ENCODE peak calls at places on chromosomes 4 and X, in six cellular contexts. One of them, this sample, is unnamed.

GRCh38 chr4:24995346-24995745 is 35.4 kb downstream of the LGI2 start:
- DNase-seq in sigmoid colon: no peak
- DNase-seq in fibroblast of lung: peak; percentile 9
- DNase-seq in stomach: no peak
- DNase-seq in IMR-90: no peak
- DNase-seq in effector memory CD4-positive, alpha-beta T cell: no peak
- DNase-seq in this sample: no peak

GRCh38 chrX:135396109-135396508 is 25.6 kb upstream of the SMIM10L2A start:
- DNase-seq in sigmoid colon: no peak
- DNase-seq in fibroblast of lung: no peak
- DNase-seq in stomach: no peak
- DNase-seq in IMR-90: peak; percentile 3
- DNase-seq in effector memory CD4-positive, alpha-beta T cell: no peak
- DNase-seq in this sample: no peak

GRCh38 chr4:70670332-70671014 is 4.2 kb upstream of the JCHAIN start:
- DNase-seq in sigmoid colon: no peak
- DNase-seq in fibroblast of lung: peak; percentile 16
- DNase-seq in stomach: no peak
- DNase-seq in IMR-90: peak; percentile 75
- DNase-seq in effector memory CD4-positive, alpha-beta T cell: no peak
- DNase-seq in this sample: no peak

GRCh38 chr4:142944565-142944964 is 98.5 kb upstream of the INPP4B start:
- DNase-seq in sigmoid colon: no peak
- DNase-seq in fibroblast of lung: peak; percentile 37
- DNase-seq in stomach: no peak
- DNase-seq in IMR-90: no peak
- DNase-seq in effector memory CD4-positive, alpha-beta T cell: no peak
- DNase-seq in this sample: no peak

GRCh38 chrX:7074135-7074907 is 73.2 kb upstream of the STS start:
- DNase-seq in sigmoid colon: no peak
- DNase-seq in fibroblast of lung: peak; percentile 12
- DNase-seq in stomach: peak; percentile 63
- DNase-seq in IMR-90: no peak
- DNase-seq in effector memory CD4-positive, alpha-beta T cell: no peak
- DNase-seq in this sample: no peak

GRCh38 chr4:37542749-37543148 is 143.4 kb downstream of the RELL1 start:
- DNase-seq in sigmoid colon: no peak
- DNase-seq in fibroblast of lung: no peak
- DNase-seq in stomach: no peak
- DNase-seq in IMR-90: no peak
- DNase-seq in effector memory CD4-positive, alpha-beta T cell: no peak
- DNase-seq in this sample: no peak

GRCh38 chrX:45771560-45772340 is 571.1 kb upstream of the DIPK2B start:
- DNase-seq in sigmoid colon: no peak
- DNase-seq in fibroblast of lung: peak; percentile 81
- DNase-seq in stomach: peak; percentile 47
- DNase-seq in IMR-90: peak; percentile 80
- DNase-seq in effector memory CD4-positive, alpha-beta T cell: peak; percentile 34
- DNase-seq in this sample: no peak

GRCh38 chr4:155761047-155761446 is 2.2 kb downstream of the GUCY1B1 start:
- DNase-seq in sigmoid colon: no peak
- DNase-seq in fibroblast of lung: no peak
- DNase-seq in stomach: no peak
- DNase-seq in IMR-90: no peak
- DNase-seq in effector memory CD4-positive, alpha-beta T cell: no peak
- DNase-seq in this sample: no peak

GRCh38 chr4:8046925-8047541 is 107.4 kb upstream of the AFAP1 start:
- DNase-seq in sigmoid colon: no peak
- DNase-seq in fibroblast of lung: no peak
- DNase-seq in stomach: no peak
- DNase-seq in IMR-90: no peak
- DNase-seq in effector memory CD4-positive, alpha-beta T cell: no peak
- DNase-seq in this sample: no peak

GRCh38 chr4:98688416-98689290 is 30.2 kb upstream of the TSPAN5 start:
- DNase-seq in sigmoid colon: no peak
- DNase-seq in fibroblast of lung: peak; percentile 61
- DNase-seq in stomach: no peak
- DNase-seq in IMR-90: peak; percentile 70
- DNase-seq in effector memory CD4-positive, alpha-beta T cell: no peak
- DNase-seq in this sample: no peak

GRCh38 chrX:43718546-43718945 is 62.4 kb downstream of the MAOA start:
- DNase-seq in sigmoid colon: no peak
- DNase-seq in fibroblast of lung: no peak
- DNase-seq in stomach: no peak
- DNase-seq in IMR-90: no peak
- DNase-seq in effector memory CD4-positive, alpha-beta T cell: no peak
- DNase-seq in this sample: no peak

GRCh38 chr4:156829194-156829593 is 142.4 kb downstream of the PDGFC start:
- DNase-seq in sigmoid colon: no peak
- DNase-seq in fibroblast of lung: peak; percentile 86
- DNase-seq in stomach: no peak
- DNase-seq in IMR-90: peak; percentile 29
- DNase-seq in effector memory CD4-positive, alpha-beta T cell: no peak
- DNase-seq in this sample: no peak

GRCh38 chrX:110257889-110258288 is 60.0 kb downstream of the AMMECR1 start:
- DNase-seq in sigmoid colon: no peak
- DNase-seq in fibroblast of lung: no peak
- DNase-seq in stomach: no peak
- DNase-seq in IMR-90: no peak
- DNase-seq in effector memory CD4-positive, alpha-beta T cell: no peak
- DNase-seq in this sample: no peak

GRCh38 chrX:66889418-66889817 is 250.5 kb upstream of the EDA2R start:
- DNase-seq in sigmoid colon: no peak
- DNase-seq in fibroblast of lung: no peak
- DNase-seq in stomach: no peak
- DNase-seq in IMR-90: no peak
- DNase-seq in effector memory CD4-positive, alpha-beta T cell: no peak
- DNase-seq in this sample: no peak

GRCh38 chr4:94256833-94257232 is 49.2 kb downstream of the SMARCAD1 start:
- DNase-seq in sigmoid colon: no peak
- DNase-seq in fibroblast of lung: peak; percentile 19
- DNase-seq in stomach: no peak
- DNase-seq in IMR-90: peak; percentile 7
- DNase-seq in effector memory CD4-positive, alpha-beta T cell: no peak
- DNase-seq in this sample: no peak

GRCh38 chr4:152166567-152166966 is 369.3 kb downstream of the FBXW7 start:
- DNase-seq in sigmoid colon: no peak
- DNase-seq in fibroblast of lung: peak; percentile 9
- DNase-seq in stomach: no peak
- DNase-seq in IMR-90: no peak
- DNase-seq in effector memory CD4-positive, alpha-beta T cell: no peak
- DNase-seq in this sample: peak; percentile 48

GRCh38 chr4:168879178-168879577 is 130.9 kb downstream of the CBR4 start:
- DNase-seq in sigmoid colon: no peak
- DNase-seq in fibroblast of lung: no peak
- DNase-seq in stomach: no peak
- DNase-seq in IMR-90: no peak
- DNase-seq in effector memory CD4-positive, alpha-beta T cell: no peak
- DNase-seq in this sample: no peak

GRCh38 chr4:5708171-5708828 is at the start of gene EVC2:
- DNase-seq in sigmoid colon: peak; percentile 91
- DNase-seq in fibroblast of lung: peak; percentile 60
- DNase-seq in stomach: peak; percentile 60
- DNase-seq in IMR-90: peak; percentile 46
- DNase-seq in effector memory CD4-positive, alpha-beta T cell: no peak
- DNase-seq in this sample: peak; percentile 89

GRCh38 chrX:108159028-108159670 is 67.6 kb downstream of the ATG4A start:
- DNase-seq in sigmoid colon: no peak
- DNase-seq in fibroblast of lung: no peak
- DNase-seq in stomach: no peak
- DNase-seq in IMR-90: no peak
- DNase-seq in effector memory CD4-positive, alpha-beta T cell: no peak
- DNase-seq in this sample: no peak

GRCh38 chrX:13808865-13809264 is 8.0 kb downstream of the GPM6B start:
- DNase-seq in sigmoid colon: no peak
- DNase-seq in fibroblast of lung: no peak
- DNase-seq in stomach: no peak
- DNase-seq in IMR-90: no peak
- DNase-seq in effector memory CD4-positive, alpha-beta T cell: no peak
- DNase-seq in this sample: no peak

GRCh38 chrX:49039598-49040375 is 3.4 kb downstream of the TFE3 start:
- DNase-seq in sigmoid colon: peak; percentile 93
- DNase-seq in fibroblast of lung: peak; percentile 95
- DNase-seq in stomach: peak; percentile 53
- DNase-seq in IMR-90: peak; percentile 94
- DNase-seq in effector memory CD4-positive, alpha-beta T cell: peak; percentile 36
- DNase-seq in this sample: peak; percentile 94

DNA sequence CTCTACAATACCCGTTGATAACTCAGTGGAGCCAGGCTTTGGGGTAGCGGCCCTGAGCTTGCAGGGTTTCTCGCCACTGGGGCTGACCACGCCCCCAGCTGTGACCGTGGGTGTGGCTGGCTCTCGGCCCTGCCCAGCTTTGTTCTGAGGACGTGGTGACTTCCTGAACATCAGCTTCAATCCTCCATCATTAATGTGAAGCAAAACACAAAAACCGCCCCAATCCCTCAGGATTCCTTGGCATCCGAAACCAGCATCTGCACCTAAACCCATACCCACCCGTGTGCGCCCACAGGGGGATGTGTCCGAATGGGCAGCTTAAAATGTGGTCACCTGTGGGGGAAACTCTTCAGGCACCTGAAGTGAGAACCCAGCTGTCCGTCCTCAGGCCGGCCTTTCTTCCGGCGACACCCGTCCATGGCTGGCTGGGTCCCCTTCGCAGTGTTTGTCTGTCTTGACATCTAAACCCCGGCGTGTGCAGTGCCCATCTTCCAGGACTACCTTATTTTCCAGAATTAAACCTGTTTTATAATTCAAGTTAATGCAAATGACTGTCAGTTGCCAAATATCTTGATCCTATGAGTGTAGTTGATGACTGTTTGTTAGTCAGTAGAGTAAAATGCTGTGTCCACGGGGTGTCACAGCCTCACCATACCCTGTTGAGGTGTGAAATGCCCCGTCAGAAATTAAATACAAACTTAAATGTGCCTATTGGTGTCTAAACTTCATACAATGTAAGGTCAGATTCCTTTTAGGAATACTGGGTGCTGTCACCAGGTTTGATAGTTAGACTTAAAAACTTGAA is 27.3 kb downstream of the NELFA start:
- DNase-seq in sigmoid colon: no peak
- DNase-seq in fibroblast of lung: peak; percentile 19
- DNase-seq in stomach: peak; percentile 69
- DNase-seq in IMR-90: peak; percentile 11
- DNase-seq in effector memory CD4-positive, alpha-beta T cell: no peak
- DNase-seq in this sample: peak; percentile 89
- H3K36me3 ChIP-seq in sigmoid colon: peaks cover 58% of the 10 kb centered on the region
- H3K36me3 ChIP-seq in fibroblast of lung: peaks cover 50% of the 10 kb centered on the region
- H3K36me3 ChIP-seq in stomach: peaks cover 100% of the 10 kb centered on the region
- H3K36me3 ChIP-seq in IMR-90: peaks cover 78% of the 10 kb centered on the region
- H3K36me3 ChIP-seq in effector memory CD4-positive, alpha-beta T cell: peaks cover 80% of the 10 kb centered on the region
- H3K36me3 ChIP-seq in this sample: peaks cover 12% of the 10 kb centered on the region

DNA sequence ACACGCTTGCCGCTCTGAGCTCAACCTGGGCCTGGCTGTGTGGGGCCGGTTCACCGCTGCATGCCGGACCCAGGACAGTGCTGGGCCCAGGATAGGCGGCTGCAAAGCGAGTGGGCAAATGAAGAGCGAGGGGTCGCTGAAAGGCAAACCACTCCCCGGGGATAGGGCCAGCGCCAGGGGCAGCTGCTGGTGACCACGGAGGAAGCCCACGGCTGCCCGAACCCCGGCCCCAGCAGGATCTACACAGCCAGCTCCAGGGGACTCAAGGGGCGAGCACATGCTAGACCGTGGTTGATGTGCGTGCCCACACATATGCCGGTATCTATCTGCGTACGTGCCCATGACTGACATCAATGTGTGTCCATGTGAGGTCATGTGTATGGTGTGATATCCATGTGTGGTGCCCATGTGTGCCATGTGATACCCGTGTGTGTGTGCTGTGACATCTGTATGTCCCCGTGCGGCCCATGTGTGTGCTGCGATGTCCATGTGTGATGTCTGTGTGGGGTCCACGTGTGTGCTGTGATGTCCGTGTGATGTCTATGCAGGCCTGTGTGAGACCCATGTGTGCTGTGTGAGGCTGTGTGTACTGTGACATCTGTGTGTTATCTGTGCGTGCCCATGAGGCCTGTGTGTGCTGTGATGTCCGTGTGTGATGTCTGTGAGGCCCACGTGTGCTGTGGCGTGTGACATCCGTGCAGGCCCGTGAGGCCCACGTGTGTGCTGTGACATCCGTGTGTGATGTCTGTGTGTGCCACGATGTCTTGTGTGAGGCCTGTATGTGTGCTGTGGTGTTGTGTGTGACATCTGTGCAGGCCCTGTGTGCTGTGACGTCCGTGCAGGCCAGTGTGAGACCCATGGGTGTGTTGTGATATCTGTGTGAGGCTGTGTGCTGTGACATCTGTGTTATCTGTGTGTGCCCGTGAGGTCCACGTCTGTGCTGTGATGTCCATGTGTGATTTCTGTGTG is 24.8 kb downstream of the CTBP1 start:
- DNase-seq in sigmoid colon: no peak
- DNase-seq in fibroblast of lung: no peak
- DNase-seq in stomach: no peak
- DNase-seq in IMR-90: no peak
- DNase-seq in effector memory CD4-positive, alpha-beta T cell: no peak
- DNase-seq in this sample: peak; percentile 58
- H3K36me3 ChIP-seq in sigmoid colon: peaks cover 73% of the 10 kb centered on the region
- H3K36me3 ChIP-seq in fibroblast of lung: peaks cover 55% of the 10 kb centered on the region
- H3K36me3 ChIP-seq in stomach: peaks cover 94% of the 10 kb centered on the region
- H3K36me3 ChIP-seq in IMR-90: peaks cover 82% of the 10 kb centered on the region
- H3K36me3 ChIP-seq in effector memory CD4-positive, alpha-beta T cell: peaks cover 66% of the 10 kb centered on the region
- H3K36me3 ChIP-seq in this sample: peaks cover 27% of the 10 kb centered on the region

DNA sequence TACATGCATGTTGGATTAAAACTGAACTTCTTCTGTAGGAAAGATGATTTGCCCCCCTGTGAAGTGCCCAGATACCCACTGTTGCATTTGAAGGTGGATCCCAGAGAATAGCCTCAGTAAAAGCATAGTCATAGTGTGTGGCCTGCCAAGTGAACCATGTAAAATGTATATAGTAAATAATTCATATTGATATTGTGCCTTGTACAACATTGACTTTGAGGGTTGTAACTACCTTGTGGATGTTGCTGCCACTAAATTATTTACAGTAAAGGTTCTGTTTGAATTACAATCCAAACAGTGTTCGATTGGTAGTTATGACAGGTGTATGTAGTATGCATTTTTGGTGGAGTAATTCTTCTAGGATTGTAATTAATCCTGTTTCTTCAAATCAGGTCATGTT is 19.2 kb downstream of the TMEM131L start:
- DNase-seq in sigmoid colon: no peak
- DNase-seq in fibroblast of lung: no peak
- DNase-seq in stomach: no peak
- DNase-seq in IMR-90: no peak
- DNase-seq in effector memory CD4-positive, alpha-beta T cell: no peak
- DNase-seq in this sample: no peak
- H3K36me3 ChIP-seq in sigmoid colon: no peaks in the 10 kb centered on the region
- H3K36me3 ChIP-seq in fibroblast of lung: peaks cover 1% of the 10 kb centered on the region
- H3K36me3 ChIP-seq in stomach: no peaks in the 10 kb centered on the region
- H3K36me3 ChIP-seq in IMR-90: peaks cover 3% of the 10 kb centered on the region
- H3K36me3 ChIP-seq in effector memory CD4-positive, alpha-beta T cell: no peaks in the 10 kb centered on the region
- H3K36me3 ChIP-seq in this sample: peaks cover 2% of the 10 kb centered on the region

GRCh38 chrX:24069877-24070276 is 15.1 kb downstream of the EIF2S3 start:
- DNase-seq in sigmoid colon: no peak
- DNase-seq in fibroblast of lung: no peak
- DNase-seq in stomach: no peak
- DNase-seq in IMR-90: no peak
- DNase-seq in effector memory CD4-positive, alpha-beta T cell: no peak
- DNase-seq in this sample: no peak
- H3K36me3 ChIP-seq in sigmoid colon: peaks cover 19% of the 10 kb centered on the region
- H3K36me3 ChIP-seq in fibroblast of lung: peaks cover 5% of the 10 kb centered on the region
- H3K36me3 ChIP-seq in stomach: peaks cover 100% of the 10 kb centered on the region
- H3K36me3 ChIP-seq in IMR-90: peaks cover 47% of the 10 kb centered on the region
- H3K36me3 ChIP-seq in effector memory CD4-positive, alpha-beta T cell: peaks cover 36% of the 10 kb centered on the region
- H3K36me3 ChIP-seq in this sample: peaks cover 47% of the 10 kb centered on the region

GRCh38 chr4:26420903-26421302 is 69.4 kb downstream of the CCKAR start:
- DNase-seq in sigmoid colon: no peak
- DNase-seq in fibroblast of lung: peak; percentile 68
- DNase-seq in stomach: no peak
- DNase-seq in IMR-90: peak; percentile 56
- DNase-seq in effector memory CD4-positive, alpha-beta T cell: no peak
- DNase-seq in this sample: peak; percentile 7
- H3K36me3 ChIP-seq in sigmoid colon: no peaks in the 10 kb centered on the region
- H3K36me3 ChIP-seq in fibroblast of lung: peaks cover 3% of the 10 kb centered on the region
- H3K36me3 ChIP-seq in stomach: peaks cover 53% of the 10 kb centered on the region
- H3K36me3 ChIP-seq in IMR-90: peaks cover 22% of the 10 kb centered on the region
- H3K36me3 ChIP-seq in effector memory CD4-positive, alpha-beta T cell: peaks cover 25% of the 10 kb centered on the region
- H3K36me3 ChIP-seq in this sample: peaks cover 10% of the 10 kb centered on the region

This sample was measured in H7.